ENCODE peak calls at places on chromosomes 7 and 10, in nine cellular contexts. Z is MG63, X is midbrain, T is RCC 7860, M is T follicular helper cell, P is HCEC 1CT, W is endodermal cell, S is SJSA1, I is G401. F is an unnamed sample.

GRCh38 chr10:586716-587115 is 102.8 kb downstream of the DIP2C start:
- DNase-seq in T (no peak), X (no peak), I (no peak), S (no peak), P (no peak), Z (no peak), W (no peak), M (no peak), F (no peak)

GRCh38 chr7:113825832-113826231 is 93.0 kb downstream of the PPP1R3A start:
- DNase-seq in W (no peak), S (no peak), X (no peak), T (no peak), P (no peak), Z (no peak), I (no peak), M (no peak), F (no peak)

GRCh38 chr7:55516399-55516798 is 55.9 kb downstream of the VOPP1 start:
- DNase-seq in W (no peak), P (no peak), X (no peak), I (no peak), S (no peak), Z (no peak), M (no peak), T (no peak), F (no peak)

GRCh38 chr7:14596421-14596820 is 306.1 kb downstream of the DGKB start:
- DNase-seq in X (no peak), P (peak; percentile 68), S (no peak), Z (no peak), T (no peak), I (no peak), M (no peak), W (no peak), F (no peak)

GRCh38 chr10:132870426-132870825 is 71.9 kb downstream of the CFAP46 start:
- DNase-seq in M (no peak), W (peak; percentile 11), X (no peak), S (peak; percentile 34), T (no peak), Z (no peak), P (no peak), I (no peak), F (no peak)

GRCh38 chr10:3825244-3825643 is 40.2 kb upstream of the KLF6 start:
- DNase-seq in M (no peak), Z (peak; percentile 92), P (peak; percentile 86), W (no peak), X (no peak), T (peak; percentile 97), I (no peak), S (peak; percentile 91), F (no peak)

GRCh38 chr10:125005312-125006187 is 63.6 kb downstream of the ZRANB1 start:
- DNase-seq in T (no peak), P (no peak), W (no peak), I (no peak), Z (no peak), M (no peak), X (no peak), S (no peak), F (no peak)

GRCh38 chr10:43427166-43427825 is 9.6 kb upstream of the ZNF487 start:
- DNase-seq in I (no peak), X (no peak), S (no peak), M (no peak), P (no peak), W (no peak), Z (no peak), T (no peak), F (no peak)

GRCh38 chr10:121886997-121887622 is 40.7 kb downstream of the ATE1 start:
- DNase-seq in P (peak; percentile 52), X (peak; percentile 79), I (peak; percentile 56), S (no peak), T (peak; percentile 34), M (peak; percentile 2), W (peak; percentile 90), Z (peak; percentile 42), F (no peak)

GRCh38 chr7:2651336-2651735 is 19.6 kb downstream of the TTYH3 start:
- DNase-seq in X (no peak), S (no peak), M (no peak), Z (no peak), P (peak; percentile 38), W (no peak), T (no peak), I (no peak), F (no peak)

GRCh38 chr7:45035909-45036308 is 35.9 kb downstream of the CCM2 start:
- DNase-seq in Z (no peak), S (no peak), W (no peak), X (no peak), M (no peak), P (no peak), T (no peak), I (no peak), F (peak; percentile 5)

GRCh38 chr7:38316733-38317360 is 43.4 kb upstream of the TARP start:
- DNase-seq in T (no peak), I (no peak), W (no peak), S (no peak), M (no peak), Z (peak; percentile 12), X (no peak), P (no peak), F (no peak)

GRCh38 chr10:104040382-104040781 is 45.3 kb downstream of the COL17A1 start:
- DNase-seq in T (no peak), M (no peak), X (no peak), S (no peak), I (no peak), Z (no peak), P (no peak), W (no peak), F (no peak)

GRCh38 chr7:110835209-110835608 is 255.7 kb upstream of the LRRN3 start:
- DNase-seq in S (no peak), T (no peak), P (no peak), M (no peak), I (peak; percentile 78), X (no peak), Z (no peak), W (no peak), F (no peak)

GRCh38 chr7:102467581-102468415 is 3.0 kb downstream of the LRWD1 start:
- DNase-seq in P (no peak), W (peak; percentile 40), S (no peak), X (no peak), Z (no peak), T (no peak), M (no peak), I (no peak), F (no peak)

GRCh38 chr7:95441042-95441823 is 6.4 kb upstream of the PON2 start:
- DNase-seq in X (no peak), S (no peak), T (peak; percentile 95), M (no peak), P (no peak), W (no peak), I (no peak), Z (no peak), F (no peak)

GRCh38 chr7:64887756-64888508 is 15.1 kb upstream of the ZNF273 start:
- DNase-seq in W (peak; percentile 85), S (no peak), P (no peak), M (no peak), T (no peak), Z (no peak), I (peak; percentile 43), X (peak; percentile 15), F (no peak)

GRCh38 chr10:42960491-42961155 is 116.2 kb upstream of the RET start:
- DNase-seq in I (no peak), Z (peak; percentile 79), P (peak; percentile 18), M (no peak), S (peak; percentile 45), X (no peak), T (peak; percentile 31), W (peak; percentile 81), F (no peak)

GRCh38 chr10:76911184-76911583 is 726.4 kb downstream of the KCNMA1 start:
- DNase-seq in S (no peak), I (no peak), M (no peak), T (no peak), P (no peak), Z (peak; percentile 8), X (peak; percentile 13), W (no peak), F (no peak)

F was measured in NCI-H774.